ENCODE peak calls at places on chromosomes 16 and 17, in four cellular contexts. S, P, O and L are unnamed samples.
A peak's percentile ranks its signal among the peaks of the same experiment; 100 is the strongest.

GRCh38 chr16:17360810-17361209 is 110.0 kb downstream of the XYLT1 start:
- DNase-seq in S (no peak), P (no peak), O (no peak), L (no peak)

GRCh38 chr17:4573682-4574081 is 10.6 kb upstream of the SMTNL2 start:
- DNase-seq in S (no peak), P (no peak), O (peak; percentile 21), L (no peak)

GRCh38 chr17:55271958-55272710 is 7.4 kb downstream of the HLF start:
- DNase-seq in S (no peak), P (no peak), O (no peak), L (no peak)

GRCh38 chr17:4576729-4577322 is 7.5 kb upstream of the SMTNL2 start:
- DNase-seq in S (peak; percentile 55), P (no peak), O (no peak), L (no peak)

GRCh38 chr17:82623707-82624106 is 24.5 kb downstream of the WDR45B start:
- DNase-seq in S (no peak), P (no peak), O (no peak), L (no peak)

GRCh38 chr17:44749076-44750020 is 9.4 kb upstream of the ADAM11 start:
- DNase-seq in S (no peak), P (no peak), O (no peak), L (no peak)

GRCh38 chr17:40319651-40320550 is 10.9 kb downstream of the RARA start:
- DNase-seq in S (no peak), P (no peak), O (peak; percentile 79), L (no peak)

GRCh38 chr16:8127096-8127495 is 463.2 kb downstream of the TMEM114 start:
- DNase-seq in S (no peak), P (no peak), O (no peak), L (no peak)

GRCh38 chr16:52677487-52677886 is 130.5 kb upstream of the TOX3 start:
- DNase-seq in S (no peak), P (peak; percentile 38), O (no peak), L (no peak)

GRCh38 chr17:9056566-9056965 is 35.3 kb downstream of the NTN1 start:
- DNase-seq in S (no peak), P (no peak), O (no peak), L (no peak)

GRCh38 chr16:81066700-81067099 is 10.3 kb downstream of the C16orf46 start:
- DNase-seq in S (no peak), P (no peak), O (no peak), L (no peak)

GRCh38 chr17:77733576-77734296 is 224.8 kb upstream of the TNRC6C start:
- DNase-seq in S (no peak), P (no peak), O (no peak), L (no peak)

GRCh38 chr16:54928421-54929089 is 2.1 kb upstream of the IRX5 start:
- DNase-seq in S (no peak), P (no peak), O (no peak), L (peak; percentile 45)

GRCh38 chr16:997440-998051 is 16.0 kb downstream of the SOX8 start:
- DNase-seq in S (peak; percentile 38), P (no peak), O (no peak), L (no peak)

GRCh38 chr17:79955961-79956735 is 79.5 kb downstream of the TBC1D16 start:
- DNase-seq in S (no peak), P (no peak), O (no peak), L (no peak)

GRCh38 chr17:64278614-64279013 is 15.6 kb upstream of the TEX2 start:
- DNase-seq in S (no peak), P (peak; percentile 98), O (no peak), L (no peak)